ENCODE peak calls at places on chromosomes 6 and 20, in four cellular contexts. N is body of pancreas, K is HL-60, J is skeletal muscle cell. Q is an unnamed sample.

GRCh38 chr20:37598101-37598530 is 70.4 kb upstream of the BLCAP start:
- DNase-seq in N (no peak), K (no peak), J (no peak), Q (no peak)

GRCh38 chr6:158002249-158002950 is 20.7 kb downstream of the SYNJ2 start:
- DNase-seq in N (no peak), K (no peak), J (no peak), Q (peak)

GRCh38 chr6:10163159-10163962 is 251.5 kb downstream of the TFAP2A start:
- DNase-seq in N (no peak), K (no peak), J (no peak), Q (no peak)

GRCh38 chr20:58479666-58480454 is 35.3 kb downstream of the APCDD1L start:
- DNase-seq in N (no peak), K (no peak), J (no peak), Q (no peak)

GRCh38 chr6:117605169-117605826 is 3.0 kb upstream of the GOPC start:
- DNase-seq in N (peak), K (peak), J (peak), Q (peak)

GRCh38 chr6:10529231-10529801 is 8.2 kb downstream of the GCNT2 start:
- DNase-seq in N (peak), K (no peak), J (no peak), Q (no peak)

GRCh38 chr6:110188791-110189190 is 8.6 kb downstream of the CDC40 start:
- DNase-seq in N (no peak), K (no peak), J (no peak), Q (no peak)

GRCh38 chr6:80403365-80403764 is 296.9 kb downstream of the BCKDHB start:
- DNase-seq in N (no peak), K (no peak), J (no peak), Q (no peak)

GRCh38 chr20:32987044-32987825 is 17.0 kb downstream of the SUN5 start:
- DNase-seq in N (no peak), K (no peak), J (no peak), Q (no peak)

GRCh38 chr6:16769131-16769985 is 8.1 kb upstream of the ATXN1 start:
- DNase-seq in N (no peak), K (peak), J (no peak), Q (no peak)

GRCh38 chr20:45911486-45912343 is at the start of gene PLTP:
- DNase-seq in N (peak), K (no peak), J (no peak), Q (peak)
- H3K4me3 ChIP-seq in N (peak), K (no peak), J (peak), Q (peak)

DNA sequence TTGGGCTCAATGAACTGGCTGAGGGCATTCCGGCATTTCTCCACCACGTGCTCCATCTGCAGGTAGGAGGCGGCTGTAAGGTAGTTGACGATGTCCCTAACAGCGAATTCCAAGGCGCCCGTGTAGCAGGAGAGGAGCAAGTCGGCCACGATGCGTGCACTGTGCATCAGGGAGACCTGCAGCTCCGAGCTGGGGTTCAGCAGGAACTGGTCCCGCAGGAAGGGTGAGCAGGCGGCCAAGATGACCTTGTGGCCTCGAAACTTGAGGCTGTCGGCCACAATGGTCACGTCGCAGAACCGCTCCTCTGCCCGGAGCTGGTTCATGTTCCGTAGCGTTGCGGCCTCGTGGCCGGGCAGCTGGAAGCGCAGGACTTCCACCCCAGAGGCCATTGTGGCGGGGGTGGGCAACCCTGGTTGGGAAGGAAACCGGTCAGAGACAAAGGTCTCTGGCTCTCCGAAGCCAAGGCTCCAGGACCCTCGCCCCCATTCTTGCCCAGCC is 920 bp downstream of the ZBTB12 start:
- DNase-seq in N (peak), K (peak), J (no peak), Q (peak)
- H3K4me3 ChIP-seq in N (peak), K (peak), J (peak), Q (peak)

GRCh38 chr20:46547995-46548394 is 2.5 kb downstream of the OCSTAMP start:
- DNase-seq in N (no peak), K (no peak), J (no peak), Q (no peak)

GRCh38 chr20:46545077-46545826 is 5.2 kb downstream of the OCSTAMP start:
- DNase-seq in N (no peak), K (peak), J (peak), Q (no peak)

GRCh38 chr20:46545827-46546138 is 4.7 kb downstream of the OCSTAMP start:
- DNase-seq in N (no peak), K (no peak), J (no peak), Q (no peak)

GRCh38 chr20:46546936-46547335 is 3.5 kb downstream of the OCSTAMP start:
- DNase-seq in N (no peak), K (no peak), J (no peak), Q (no peak)

DNA sequence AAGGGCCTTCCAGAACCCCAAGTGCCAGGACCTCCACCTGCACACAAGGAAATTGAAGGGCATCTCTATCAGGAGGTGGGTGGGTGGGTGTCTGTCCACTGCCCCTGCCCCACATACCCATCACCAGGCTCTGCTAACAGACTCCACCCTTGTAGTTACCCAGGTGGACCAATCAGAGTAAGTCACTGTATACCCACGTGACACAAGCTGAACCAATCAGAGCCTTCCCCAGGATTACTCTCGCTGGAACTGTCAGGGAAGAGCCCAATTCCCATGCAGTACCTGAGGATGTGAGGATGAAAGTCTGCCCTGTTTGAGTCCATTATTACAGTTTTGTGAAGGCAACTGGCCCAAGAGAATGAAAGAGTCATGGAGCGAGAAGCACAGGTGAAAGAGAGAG is 4.2 kb downstream of the OCSTAMP start:
- DNase-seq in N (no peak), K (no peak), J (no peak), Q (no peak)
- H3K4me3 ChIP-seq in N (no peak), K (no peak), J (no peak), Q (no peak)

GRCh38 chr6:19806971-19807396 is 30.2 kb upstream of the ID4 start:
- DNase-seq in N (no peak), K (no peak), J (no peak), Q (no peak)

GRCh38 chr6:19804362-19805145 is 32.6 kb upstream of the ID4 start:
- DNase-seq in N (peak), K (peak), J (peak), Q (peak)

GRCh38 chr6:19803331-19804330 is 33.5 kb upstream of the ID4 start:
- DNase-seq in N (no peak), K (no peak), J (no peak), Q (no peak)

GRCh38 chr6:19805146-19805515 is 32.0 kb upstream of the ID4 start:
- DNase-seq in N (no peak), K (no peak), J (no peak), Q (no peak)

DNA sequence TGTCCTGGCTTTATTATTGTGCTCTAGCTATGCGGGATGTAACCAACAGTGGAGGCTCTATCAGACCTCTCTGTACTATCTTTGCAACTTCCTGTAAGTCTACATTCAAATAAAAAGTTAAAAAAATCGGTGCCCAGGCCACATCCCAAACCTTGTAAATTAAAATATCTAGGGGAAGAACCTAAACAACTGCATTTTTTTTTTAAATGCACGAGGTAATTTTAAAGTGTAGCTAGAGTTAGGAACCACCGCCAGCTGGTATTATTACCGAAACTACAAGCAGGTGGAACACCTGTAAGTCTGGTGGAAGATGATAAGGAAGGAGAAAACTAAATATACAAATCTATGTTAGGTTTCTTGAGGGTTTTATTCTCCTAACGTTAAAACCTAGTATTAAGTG is 34.5 kb upstream of the ID4 start:
- DNase-seq in N (no peak), K (no peak), J (no peak), Q (no peak)
- H3K4me3 ChIP-seq in N (no peak), K (no peak), J (no peak), Q (no peak)